ENCODE peak calls at places on chromosomes 3 and 15, in eight cellular contexts. O, E, Z, U, G, A, T and N are unnamed samples.

GRCh38 chr15:85380860-85381535 is 595 bp downstream of the AKAP13 start:
- DNase-seq in O (peak), E (peak), Z (no peak), U (no peak), G (peak), A (no peak), T (peak), N (peak)

GRCh38 chr15:32936283-32936918 is 218.6 kb downstream of the GREM1 start:
- DNase-seq in O (peak), E (no peak), Z (peak), U (peak), G (no peak), A (peak), T (no peak), N (no peak)

GRCh38 chr3:130758624-130759023 is 12.0 kb upstream of the PIK3R4 start:
- DNase-seq in O (no peak), E (no peak), Z (no peak), U (no peak), G (no peak), A (no peak), T (no peak), N (no peak)

GRCh38 chr3:193730498-193730897 is 137.5 kb downstream of the OPA1 start:
- DNase-seq in O (no peak), E (no peak), Z (no peak), U (peak), G (no peak), A (no peak), T (no peak), N (no peak)

GRCh38 chr3:50423543-50423942 is 64.2 kb upstream of the TMEM115 start:
- DNase-seq in O (no peak), E (no peak), Z (no peak), U (peak), G (no peak), A (peak), T (no peak), N (peak)

GRCh38 chr3:29310865-29311264 is 30.0 kb downstream of the RBMS3 start:
- DNase-seq in O (no peak), E (no peak), Z (no peak), U (no peak), G (no peak), A (no peak), T (no peak), N (no peak)

GRCh38 chr15:23570466-23570865 is 5.0 kb downstream of the MKRN3 start:
- DNase-seq in O (peak), E (no peak), Z (peak), U (no peak), G (no peak), A (peak), T (no peak), N (no peak)

GRCh38 chr3:107676469-107677309 is 153.9 kb downstream of the BBX start:
- DNase-seq in O (peak), E (no peak), Z (peak), U (peak), G (no peak), A (peak), T (no peak), N (no peak)

GRCh38 chr15:51163843-51164242 is 69.1 kb upstream of the TNFAIP8L3 start:
- DNase-seq in O (peak), E (no peak), Z (no peak), U (no peak), G (no peak), A (no peak), T (no peak), N (no peak)

GRCh38 chr15:50318697-50319096 is 36.3 kb downstream of the GABPB1 start:
- DNase-seq in O (no peak), E (no peak), Z (no peak), U (no peak), G (no peak), A (no peak), T (no peak), N (no peak)

GRCh38 chr3:102189564-102190339 is 245.1 kb upstream of the ZPLD1 start:
- DNase-seq in O (no peak), E (no peak), Z (no peak), U (no peak), G (no peak), A (no peak), T (no peak), N (peak)

GRCh38 chr3:38129058-38129457 is 7.9 kb downstream of the ACAA1 start:
- DNase-seq in O (no peak), E (no peak), Z (no peak), U (no peak), G (no peak), A (no peak), T (no peak), N (no peak)

GRCh38 chr15:64897345-64897985 is 14.2 kb upstream of the ANKDD1A start:
- DNase-seq in O (no peak), E (no peak), Z (peak), U (no peak), G (peak), A (no peak), T (no peak), N (peak)

GRCh38 chr3:40237892-40238571 is 71.5 kb upstream of the EIF1B start:
- DNase-seq in O (peak), E (no peak), Z (no peak), U (no peak), G (no peak), A (peak), T (no peak), N (no peak)

GRCh38 chr15:36406366-36406765 is 173.1 kb upstream of the CDIN1 start:
- DNase-seq in O (no peak), E (no peak), Z (no peak), U (no peak), G (no peak), A (peak), T (no peak), N (no peak)

GRCh38 chr3:144948711-144949110 is 977.1 kb downstream of the DIPK2A start:
- DNase-seq in O (no peak), E (no peak), Z (no peak), U (no peak), G (no peak), A (no peak), T (no peak), N (no peak)

GRCh38 chr3:18643290-18643689 is 218.2 kb upstream of the SATB1 start:
- DNase-seq in O (no peak), E (no peak), Z (no peak), U (no peak), G (no peak), A (no peak), T (no peak), N (no peak)

GRCh38 chr3:13332158-13332557 is 88.0 kb downstream of the NUP210 start:
- DNase-seq in O (no peak), E (no peak), Z (no peak), U (peak), G (no peak), A (no peak), T (no peak), N (no peak)

GRCh38 chr15:90580946-90581345 is 51.2 kb downstream of the CRTC3 start:
- DNase-seq in O (no peak), E (no peak), Z (no peak), U (no peak), G (no peak), A (peak), T (no peak), N (no peak)

GRCh38 chr15:90174140-90174891 is 26.8 kb upstream of the SEMA4B start:
- DNase-seq in O (peak), E (no peak), Z (peak), U (peak), G (peak), A (peak), T (no peak), N (peak)

GRCh38 chr3:32326791-32327190 is 64.9 kb upstream of the CMTM7 start:
- DNase-seq in O (no peak), E (no peak), Z (no peak), U (no peak), G (no peak), A (no peak), T (no peak), N (no peak)

GRCh38 chr3:24682141-24682547 is 187.5 kb upstream of the THRB start:
- DNase-seq in O (no peak), E (no peak), Z (peak), U (no peak), G (no peak), A (no peak), T (no peak), N (no peak)

GRCh38 chr15:29131336-29132109 is 138.1 kb downstream of the NSMCE3 start:
- DNase-seq in O (no peak), E (no peak), Z (no peak), U (no peak), G (no peak), A (no peak), T (no peak), N (no peak)

GRCh38 chr3:4588410-4588809 is 95.3 kb downstream of the ITPR1 start:
- DNase-seq in O (no peak), E (no peak), Z (peak), U (no peak), G (peak), A (no peak), T (no peak), N (no peak)

GRCh38 chr15:74297867-74298266 is 61.7 kb downstream of the CCDC33 start:
- DNase-seq in O (no peak), E (no peak), Z (no peak), U (no peak), G (no peak), A (no peak), T (no peak), N (no peak)

GRCh38 chr3:45007091-45007490 is 19.0 kb upstream of the CLEC3B start:
- DNase-seq in O (no peak), E (no peak), Z (no peak), U (no peak), G (no peak), A (no peak), T (no peak), N (no peak)

GRCh38 chr3:184788751-184789150 is 23.2 kb upstream of the VPS8 start:
- DNase-seq in O (no peak), E (no peak), Z (no peak), U (no peak), G (no peak), A (no peak), T (no peak), N (no peak)

GRCh38 chr15:62047278-62047847 is 12.9 kb downstream of the VPS13C start:
- DNase-seq in O (no peak), E (no peak), Z (no peak), U (no peak), G (no peak), A (no peak), T (no peak), N (no peak)